ENCODE peak calls at places on chromosomes 16 and 17, in seven cellular contexts. O is tibial nerve, Z is adrenal gland, M is lower leg skin, I is GM12891, H is heart left ventricle, F is breast epithelium. X is an unnamed sample.

GRCh38 chr17:36545093-36545464 is 360 bp downstream of the GGNBP2 start:
- DNase-seq in H (no peak), I (no peak), M (no peak), O (no peak), F (no peak), Z (no peak), X (peak; percentile 65)

GRCh38 chr16:68093816-68094613 is 8.8 kb downstream of the NFATC3 start:
- DNase-seq in O (no peak), I (no peak), F (no peak), Z (no peak), M (no peak), H (no peak), X (no peak)

GRCh38 chr17:79902146-79902791 is 63.0 kb upstream of the CBX4 start:
- DNase-seq in I (no peak), M (no peak), Z (no peak), H (no peak), F (peak; percentile 34), O (no peak), X (no peak)

GRCh38 chr16:89116341-89117238 is 22.9 kb downstream of the ACSF3 start:
- DNase-seq in O (no peak), Z (no peak), H (peak; percentile 15), F (no peak), M (no peak), I (no peak), X (no peak)

GRCh38 chr17:7884581-7885356 is 3.8 kb upstream of the CHD3 start:
- DNase-seq in H (no peak), M (no peak), O (no peak), Z (peak; percentile 10), F (no peak), I (no peak), X (no peak)

GRCh38 chr16:15434425-15435215 is at the start of gene BMERB1:
- DNase-seq in F (peak; percentile 63), O (peak; percentile 43), H (peak; percentile 82), Z (peak; percentile 54), I (peak; percentile 19), M (no peak), X (no peak)

GRCh38 chr17:37392024-37392590 is 14.5 kb downstream of the ACACA start:
- DNase-seq in O (no peak), I (peak; percentile 27), H (no peak), F (no peak), M (no peak), Z (no peak), X (no peak)

GRCh38 chr16:70151941-70152509 is 21.6 kb upstream of the CLEC18C start:
- DNase-seq in I (no peak), H (no peak), Z (no peak), M (no peak), F (no peak), O (no peak), X (no peak)

GRCh38 chr17:5014357-5014756 is 16.6 kb downstream of the KIF1C start:
- DNase-seq in F (no peak), I (no peak), M (no peak), Z (no peak), H (no peak), O (no peak), X (no peak)

GRCh38 chr16:89052824-89053724 is 40.6 kb upstream of the ACSF3 start:
- DNase-seq in H (no peak), Z (peak; percentile 12), O (no peak), I (peak; percentile 68), F (peak; percentile 87), M (peak; percentile 26), X (no peak)

DNA sequence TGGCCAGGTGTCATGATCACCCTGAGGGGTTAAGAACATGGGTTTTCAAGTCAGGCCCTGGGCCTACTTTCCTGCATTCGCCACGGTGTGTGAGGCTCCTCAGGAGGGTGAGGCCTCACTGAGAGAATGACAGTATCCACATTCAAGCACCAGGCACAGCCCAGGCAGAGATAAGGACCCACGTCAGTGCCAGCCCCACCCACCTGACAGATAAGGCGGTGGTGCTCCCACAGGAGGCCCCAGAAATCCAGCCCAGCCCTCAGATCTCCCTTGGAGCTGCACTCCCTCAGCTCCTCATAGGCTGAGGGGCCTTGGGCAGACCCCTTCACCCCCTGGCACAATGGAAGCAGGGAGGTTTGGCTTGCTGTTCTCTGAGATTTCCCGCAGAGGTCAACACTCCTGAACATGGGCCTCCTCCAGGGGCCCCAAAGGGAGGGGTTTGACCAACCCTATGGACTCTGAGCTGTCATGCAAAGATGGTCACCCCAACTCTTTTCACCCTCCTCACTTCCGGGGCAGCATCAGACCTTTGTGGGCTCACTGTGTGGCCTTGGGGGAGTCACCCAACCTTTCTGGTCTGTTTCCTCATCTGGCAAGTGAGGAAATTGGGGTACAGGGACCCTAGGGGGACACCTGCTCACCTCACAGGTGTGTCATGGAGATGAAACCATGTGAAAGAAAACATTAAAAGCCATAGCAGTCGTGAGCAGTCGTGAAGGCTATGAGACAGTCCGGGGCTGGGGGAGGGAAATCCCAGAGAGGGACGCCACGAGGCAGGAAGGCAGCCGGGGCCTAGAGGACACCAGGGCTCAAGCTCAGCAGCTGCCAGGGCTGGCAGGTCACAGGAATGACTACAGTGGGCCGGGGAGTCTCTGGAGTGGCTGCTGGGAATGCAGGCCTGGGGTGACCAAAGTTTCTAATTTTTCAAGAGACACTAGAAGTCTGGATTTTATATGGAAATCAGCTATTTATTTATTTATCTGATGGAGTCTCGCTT is 15.4 kb downstream of the PLLP start:
- DNase-seq in I (no peak), M (no peak), Z (peak; percentile 87), H (peak; percentile 88), O (no peak), F (no peak), X (no peak)
- TF ChIP-seq POLR2A in I (no peak), M (no peak), Z (no peak), H (no peak), O (no peak), F (no peak), X (no peak)

GRCh38 chr17:50344712-50345380 is 1.1 kb upstream of the XYLT2 start:
- DNase-seq in H (no peak), I (no peak), Z (no peak), M (no peak), O (no peak), F (no peak), X (no peak)

GRCh38 chr17:50345443-50346312 is at the start of gene XYLT2:
- DNase-seq in H (peak; percentile 88), M (peak; percentile 78), I (peak; percentile 98), Z (peak; percentile 90), F (peak; percentile 79), O (peak; percentile 76), X (no peak)

GRCh38 chr17:50347894-50348291 is 2.0 kb downstream of the XYLT2 start:
- DNase-seq in H (no peak), F (no peak), Z (no peak), M (no peak), I (no peak), O (no peak), X (no peak)

GRCh38 chr17:50347087-50347893 is 1.4 kb downstream of the XYLT2 start:
- DNase-seq in F (no peak), H (no peak), I (no peak), Z (no peak), O (no peak), M (no peak), X (no peak)

DNA sequence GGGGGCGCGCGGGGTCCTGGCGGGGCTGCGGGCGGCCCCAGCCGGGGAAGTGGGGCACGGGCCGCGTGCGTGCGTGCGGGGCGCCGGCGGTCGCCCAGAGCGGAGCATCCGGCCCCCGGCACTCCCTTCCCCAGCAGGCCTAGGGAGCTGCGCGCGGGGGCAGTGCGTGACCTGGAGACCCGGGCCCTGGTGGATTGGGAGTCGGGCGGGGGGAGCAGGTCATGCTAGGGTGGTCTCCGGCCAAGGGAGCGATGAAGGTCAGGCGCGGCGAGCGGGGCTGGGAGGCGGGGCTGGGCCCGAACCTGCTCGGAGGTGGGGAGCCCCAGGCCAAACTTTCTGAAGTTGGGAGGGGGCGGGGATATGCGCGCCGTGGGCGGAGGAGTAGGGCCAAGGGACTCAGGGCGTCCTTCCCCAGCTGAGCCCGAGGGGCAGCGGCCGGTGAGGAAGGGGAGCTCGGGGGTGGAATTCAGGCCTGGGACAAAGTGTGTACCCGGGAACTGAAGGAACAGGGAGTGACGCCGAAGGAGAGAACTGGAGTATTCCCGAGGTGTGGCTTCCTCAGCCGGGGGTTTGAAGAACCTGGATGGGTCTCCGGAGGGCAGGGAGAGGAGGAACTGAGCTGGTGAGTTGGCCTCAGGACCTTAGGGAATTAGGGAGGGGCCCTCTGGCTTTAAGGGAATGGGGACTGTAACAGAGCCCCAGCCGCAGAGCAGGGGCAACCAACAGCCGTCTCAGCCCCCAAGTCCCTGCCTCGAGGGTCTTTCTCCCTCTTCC is 574 bp downstream of the XYLT2 start:
- DNase-seq in F (no peak), O (no peak), H (peak; percentile 48), M (peak; percentile 45), Z (peak; percentile 33), I (peak; percentile 67), X (no peak)
- TF ChIP-seq POLR2A in F (no peak), O (no peak), H (no peak), M (no peak), Z (no peak), I (no peak), X (no peak)

DNA sequence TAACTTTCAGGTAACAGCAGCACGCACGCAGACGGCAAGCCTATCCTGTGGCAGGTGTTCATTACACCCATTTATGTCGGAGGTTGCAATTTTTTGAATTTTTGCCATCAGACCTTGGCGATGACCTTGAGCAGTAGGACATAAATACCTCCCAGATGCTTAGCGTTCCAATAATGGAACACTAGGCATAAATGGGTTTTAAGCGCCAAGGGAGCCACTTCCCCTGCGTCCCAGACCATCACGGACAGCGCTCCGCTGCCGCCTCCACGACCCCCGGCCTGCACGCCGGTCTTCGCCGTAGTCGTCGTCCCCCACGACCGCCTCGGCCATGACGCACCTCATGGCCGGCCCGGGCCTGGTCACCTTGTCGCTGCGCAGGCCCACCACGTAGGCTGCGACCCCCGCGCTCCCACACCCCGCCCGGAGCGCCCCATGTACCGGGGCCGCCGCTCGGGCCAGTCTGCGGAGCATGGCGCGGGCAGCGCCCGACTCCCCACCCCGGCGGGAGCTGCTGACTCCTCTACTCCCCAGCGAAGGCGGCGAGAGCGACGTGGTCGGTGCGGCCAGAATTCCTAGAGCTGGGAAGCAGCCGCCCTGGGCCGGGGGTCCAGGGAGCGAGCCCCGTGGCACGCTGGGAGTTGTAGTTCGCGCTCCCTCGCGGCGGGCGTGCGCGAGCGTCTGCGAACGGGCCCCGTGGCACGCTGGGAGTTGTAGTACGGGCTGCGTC is 22.7 kb downstream of the TMEM235 start:
- DNase-seq in M (peak; percentile 71), Z (peak; percentile 85), H (peak; percentile 89), F (peak; percentile 80), O (peak; percentile 73), I (peak; percentile 84), X (no peak)
- TF ChIP-seq POLR2A in M (no peak), Z (peak; percentile 27), H (peak; percentile 21), F (no peak), O (peak; percentile 36), I (no peak), X (peak; percentile 14)

GRCh38 chr16:53434436-53435065 is at the start of gene RBL2:
- DNase-seq in Z (peak; percentile 51), I (peak; percentile 60), H (peak; percentile 86), F (peak; percentile 83), M (peak; percentile 79), O (peak; percentile 58), X (no peak)

GRCh38 chr16:53430363-53430762 is 3.9 kb upstream of the RBL2 start:
- DNase-seq in Z (no peak), M (no peak), F (no peak), H (no peak), I (no peak), O (no peak), X (no peak)

GRCh38 chr16:53433509-53433908 is 762 bp upstream of the RBL2 start:
- DNase-seq in M (no peak), F (no peak), O (no peak), H (no peak), Z (no peak), I (no peak), X (no peak)

GRCh38 chr16:53433930-53434435 is 288 bp upstream of the RBL2 start:
- DNase-seq in I (no peak), M (no peak), Z (peak; percentile 88), O (no peak), F (no peak), H (no peak), X (no peak)

GRCh38 chr16:53435066-53435688 is 906 bp downstream of the RBL2 start:
- DNase-seq in Z (peak; percentile 90), O (peak; percentile 55), H (peak; percentile 70), M (peak; percentile 90), F (peak; percentile 70), I (peak; percentile 49), X (peak; percentile 37)
- TF ChIP-seq POLR2A in Z (no peak), O (peak; percentile 50), H (no peak), M (no peak), F (peak; percentile 29), I (no peak), X (no peak)